ENCODE peak calls at places on chromosomes 2 and 18, in six cellular contexts. R is naive thymus-derived CD4-positive, alpha-beta T cell; I is sciatic nerve; Z is T-helper 2 cell; S is breast epithelium; Y is GM10248. K is an unnamed sample.

GRCh38 chr18:57443247-57443646 is 8.1 kb downstream of the ONECUT2 start:
- DNase-seq in Y (no peak), R (no peak), Z (no peak), I (no peak), S (no peak), K (no peak)

GRCh38 chr2:59276033-59276432 is 1034.9 kb upstream of the FANCL start:
- DNase-seq in R (no peak), Z (no peak), S (no peak), I (no peak), Y (no peak), K (no peak)

GRCh38 chr2:151260492-151261239 is 997 bp downstream of the RBM43 start:
- DNase-seq in R (no peak), Z (no peak), I (no peak), Y (no peak), S (no peak), K (no peak)

GRCh38 chr18:31579375-31579774 is 12.3 kb upstream of the TTR start:
- DNase-seq in I (no peak), R (no peak), Z (no peak), Y (no peak), S (no peak), K (no peak)

GRCh38 chr18:47050468-47050867 is 15.0 kb upstream of the ELOA2 start:
- DNase-seq in R (peak), S (no peak), Z (no peak), Y (peak), I (no peak), K (no peak)

GRCh38 chr2:140454717-140455116 is 1674.5 kb upstream of the NXPH2 start:
- DNase-seq in S (no peak), I (no peak), R (no peak), Z (no peak), Y (no peak), K (no peak)

GRCh38 chr18:28716321-28716720 is 539.4 kb upstream of the CDH2 start:
- DNase-seq in S (no peak), Y (no peak), R (no peak), Z (no peak), I (no peak), K (no peak)

GRCh38 chr2:157497603-157498314 is 53.9 kb upstream of the CYTIP start:
- DNase-seq in R (peak), Y (peak), S (no peak), Z (peak), I (no peak), K (no peak)

K was measured in tibial nerve.